ENCODE peak calls at places on chromosomes 3 and 15, in eight cellular contexts. One of them, this sample, is unnamed.

GRCh38 chr3:181487236-181487978 is 224.3 kb upstream of the SOX2 start:
- DNase-seq in NCI-H2171 treated with DMSO at 0.1 percent for 48 hours: peak
- DNase-seq in left ventricle myocardium inferior: no peak
- DNase-seq in stimulated activated CD4-positive, alpha-beta T cell treated with anti-CD3 and anti-CD28 coated beads, Interleukin-4, amount 100 ng/mL, for 48 hours: no peak
- DNase-seq in activated T-cell treated with anti-CD3 and anti-CD28 coated beads for 48 hours: no peak
- DNase-seq in GM13976: no peak
- DNase-seq in coronary artery: no peak
- DNase-seq in fibroblast of the aortic adventitia: no peak
- DNase-seq in this sample: no peak

GRCh38 chr3:172334743-172335142 is 113.5 kb downstream of the GHSR start:
- DNase-seq in NCI-H2171 treated with DMSO at 0.1 percent for 48 hours: peak
- DNase-seq in left ventricle myocardium inferior: no peak
- DNase-seq in stimulated activated CD4-positive, alpha-beta T cell treated with anti-CD3 and anti-CD28 coated beads, Interleukin-4, amount 100 ng/mL, for 48 hours: no peak
- DNase-seq in activated T-cell treated with anti-CD3 and anti-CD28 coated beads for 48 hours: no peak
- DNase-seq in GM13976: no peak
- DNase-seq in coronary artery: no peak
- DNase-seq in fibroblast of the aortic adventitia: no peak
- DNase-seq in this sample: no peak

GRCh38 chr15:41655716-41656115 is 4.5 kb upstream of the MGA start:
- DNase-seq in NCI-H2171 treated with DMSO at 0.1 percent for 48 hours: no peak
- DNase-seq in left ventricle myocardium inferior: no peak
- DNase-seq in stimulated activated CD4-positive, alpha-beta T cell treated with anti-CD3 and anti-CD28 coated beads, Interleukin-4, amount 100 ng/mL, for 48 hours: no peak
- DNase-seq in activated T-cell treated with anti-CD3 and anti-CD28 coated beads for 48 hours: no peak
- DNase-seq in GM13976: no peak
- DNase-seq in coronary artery: no peak
- DNase-seq in fibroblast of the aortic adventitia: no peak
- DNase-seq in this sample: no peak

GRCh38 chr3:136042608-136043221 is 77.2 kb downstream of the PPP2R3A start:
- DNase-seq in NCI-H2171 treated with DMSO at 0.1 percent for 48 hours: peak
- DNase-seq in left ventricle myocardium inferior: no peak
- DNase-seq in stimulated activated CD4-positive, alpha-beta T cell treated with anti-CD3 and anti-CD28 coated beads, Interleukin-4, amount 100 ng/mL, for 48 hours: no peak
- DNase-seq in activated T-cell treated with anti-CD3 and anti-CD28 coated beads for 48 hours: no peak
- DNase-seq in GM13976: peak
- DNase-seq in coronary artery: no peak
- DNase-seq in fibroblast of the aortic adventitia: peak
- DNase-seq in this sample: peak

GRCh38 chr3:50242371-50242770 is 6.4 kb downstream of the GNAI2 start:
- DNase-seq in NCI-H2171 treated with DMSO at 0.1 percent for 48 hours: no peak
- DNase-seq in left ventricle myocardium inferior: no peak
- DNase-seq in stimulated activated CD4-positive, alpha-beta T cell treated with anti-CD3 and anti-CD28 coated beads, Interleukin-4, amount 100 ng/mL, for 48 hours: no peak
- DNase-seq in activated T-cell treated with anti-CD3 and anti-CD28 coated beads for 48 hours: no peak
- DNase-seq in GM13976: no peak
- DNase-seq in coronary artery: no peak
- DNase-seq in fibroblast of the aortic adventitia: no peak
- DNase-seq in this sample: no peak

GRCh38 chr3:105866656-105867653 is 1.9 kb downstream of the CBLB start:
- DNase-seq in NCI-H2171 treated with DMSO at 0.1 percent for 48 hours: no peak
- DNase-seq in left ventricle myocardium inferior: no peak
- DNase-seq in stimulated activated CD4-positive, alpha-beta T cell treated with anti-CD3 and anti-CD28 coated beads, Interleukin-4, amount 100 ng/mL, for 48 hours: no peak
- DNase-seq in activated T-cell treated with anti-CD3 and anti-CD28 coated beads for 48 hours: no peak
- DNase-seq in GM13976: peak
- DNase-seq in coronary artery: no peak
- DNase-seq in fibroblast of the aortic adventitia: peak
- DNase-seq in this sample: no peak

GRCh38 chr3:126056681-126057546 is 27.0 kb downstream of the SLC41A3 start:
- DNase-seq in NCI-H2171 treated with DMSO at 0.1 percent for 48 hours: no peak
- DNase-seq in left ventricle myocardium inferior: peak
- DNase-seq in stimulated activated CD4-positive, alpha-beta T cell treated with anti-CD3 and anti-CD28 coated beads, Interleukin-4, amount 100 ng/mL, for 48 hours: no peak
- DNase-seq in activated T-cell treated with anti-CD3 and anti-CD28 coated beads for 48 hours: no peak
- DNase-seq in GM13976: no peak
- DNase-seq in coronary artery: no peak
- DNase-seq in fibroblast of the aortic adventitia: no peak
- DNase-seq in this sample: no peak

GRCh38 chr3:177104299-177104992 is 92.8 kb downstream of the TBL1XR1 start:
- DNase-seq in NCI-H2171 treated with DMSO at 0.1 percent for 48 hours: peak
- DNase-seq in left ventricle myocardium inferior: no peak
- DNase-seq in stimulated activated CD4-positive, alpha-beta T cell treated with anti-CD3 and anti-CD28 coated beads, Interleukin-4, amount 100 ng/mL, for 48 hours: no peak
- DNase-seq in activated T-cell treated with anti-CD3 and anti-CD28 coated beads for 48 hours: no peak
- DNase-seq in GM13976: no peak
- DNase-seq in coronary artery: no peak
- DNase-seq in fibroblast of the aortic adventitia: no peak
- DNase-seq in this sample: no peak

GRCh38 chr3:113947372-113948014 is at the start of gene ZDHHC23:
- DNase-seq in NCI-H2171 treated with DMSO at 0.1 percent for 48 hours: peak
- DNase-seq in left ventricle myocardium inferior: peak
- DNase-seq in stimulated activated CD4-positive, alpha-beta T cell treated with anti-CD3 and anti-CD28 coated beads, Interleukin-4, amount 100 ng/mL, for 48 hours: peak
- DNase-seq in activated T-cell treated with anti-CD3 and anti-CD28 coated beads for 48 hours: peak
- DNase-seq in GM13976: peak
- DNase-seq in coronary artery: peak
- DNase-seq in fibroblast of the aortic adventitia: peak
- DNase-seq in this sample: no peak

GRCh38 chr15:66703540-66703941 is 1.5 kb downstream of the SMAD6 start:
- DNase-seq in NCI-H2171 treated with DMSO at 0.1 percent for 48 hours: no peak
- DNase-seq in left ventricle myocardium inferior: peak
- DNase-seq in stimulated activated CD4-positive, alpha-beta T cell treated with anti-CD3 and anti-CD28 coated beads, Interleukin-4, amount 100 ng/mL, for 48 hours: no peak
- DNase-seq in activated T-cell treated with anti-CD3 and anti-CD28 coated beads for 48 hours: no peak
- DNase-seq in GM13976: peak
- DNase-seq in coronary artery: no peak
- DNase-seq in fibroblast of the aortic adventitia: no peak
- DNase-seq in this sample: no peak

GRCh38 chr3:39146083-39146501 is 7.3 kb downstream of the CSRNP1 start:
- DNase-seq in NCI-H2171 treated with DMSO at 0.1 percent for 48 hours: no peak
- DNase-seq in left ventricle myocardium inferior: no peak
- DNase-seq in stimulated activated CD4-positive, alpha-beta T cell treated with anti-CD3 and anti-CD28 coated beads, Interleukin-4, amount 100 ng/mL, for 48 hours: no peak
- DNase-seq in activated T-cell treated with anti-CD3 and anti-CD28 coated beads for 48 hours: no peak
- DNase-seq in GM13976: peak
- DNase-seq in coronary artery: peak
- DNase-seq in fibroblast of the aortic adventitia: no peak
- DNase-seq in this sample: no peak

GRCh38 chr3:30188713-30189112 is 417.7 kb upstream of the TGFBR2 start:
- DNase-seq in NCI-H2171 treated with DMSO at 0.1 percent for 48 hours: peak
- DNase-seq in left ventricle myocardium inferior: peak
- DNase-seq in stimulated activated CD4-positive, alpha-beta T cell treated with anti-CD3 and anti-CD28 coated beads, Interleukin-4, amount 100 ng/mL, for 48 hours: no peak
- DNase-seq in activated T-cell treated with anti-CD3 and anti-CD28 coated beads for 48 hours: no peak
- DNase-seq in GM13976: no peak
- DNase-seq in coronary artery: no peak
- DNase-seq in fibroblast of the aortic adventitia: no peak
- DNase-seq in this sample: no peak

GRCh38 chr15:65106011-65106590 is 8.9 kb downstream of the UBAP1L start:
- DNase-seq in NCI-H2171 treated with DMSO at 0.1 percent for 48 hours: no peak
- DNase-seq in left ventricle myocardium inferior: no peak
- DNase-seq in stimulated activated CD4-positive, alpha-beta T cell treated with anti-CD3 and anti-CD28 coated beads, Interleukin-4, amount 100 ng/mL, for 48 hours: no peak
- DNase-seq in activated T-cell treated with anti-CD3 and anti-CD28 coated beads for 48 hours: no peak
- DNase-seq in GM13976: no peak
- DNase-seq in coronary artery: no peak
- DNase-seq in fibroblast of the aortic adventitia: no peak
- DNase-seq in this sample: no peak

GRCh38 chr3:106212658-106213222 is 343.9 kb upstream of the CBLB start:
- DNase-seq in NCI-H2171 treated with DMSO at 0.1 percent for 48 hours: no peak
- DNase-seq in left ventricle myocardium inferior: no peak
- DNase-seq in stimulated activated CD4-positive, alpha-beta T cell treated with anti-CD3 and anti-CD28 coated beads, Interleukin-4, amount 100 ng/mL, for 48 hours: no peak
- DNase-seq in activated T-cell treated with anti-CD3 and anti-CD28 coated beads for 48 hours: no peak
- DNase-seq in GM13976: no peak
- DNase-seq in coronary artery: no peak
- DNase-seq in fibroblast of the aortic adventitia: peak
- DNase-seq in this sample: no peak

This sample was measured in brain pericyte.